ENCODE peak calls at places on chromosomes 13 and 19, in five cellular contexts. E, J, P, N and U are unnamed samples.
A peak's percentile ranks its signal among the peaks of the same experiment; 100 is the strongest.

GRCh38 chr19:50551713-50552187 is 16.5 kb downstream of the LRRC4B start:
- DNase-seq in P (peak; percentile 12), J (no peak), N (no peak), E (no peak), U (no peak)

GRCh38 chr19:37594982-37595382 is 306 bp downstream of the ZNF540 start:
- DNase-seq in E (no peak), N (no peak), J (peak; percentile 64), P (peak; percentile 65), U (no peak)

GRCh38 chr19:2385053-2385721 is 25.1 kb downstream of the TMPRSS9 start:
- DNase-seq in E (peak; percentile 26), N (peak; percentile 97), P (peak; percentile 58), J (peak; percentile 30), U (peak; percentile 63)

GRCh38 chr13:20426766-20427448 is 98.8 kb downstream of the CRYL1 start:
- DNase-seq in J (no peak), E (no peak), N (no peak), P (peak; percentile 30), U (peak; percentile 17)

GRCh38 chr13:101204270-101205011 is 211.9 kb downstream of the NALCN start:
- DNase-seq in E (no peak), P (no peak), J (no peak), N (no peak), U (peak; percentile 12)

GRCh38 chr13:72643339-72643989 is 84.0 kb downstream of the MZT1 start:
- DNase-seq in J (peak; percentile 19), P (peak; percentile 63), E (peak; percentile 51), N (peak; percentile 33), U (peak; percentile 64)

GRCh38 chr19:14830702-14831101 is 4.3 kb downstream of the OR7A5 start:
- DNase-seq in E (no peak), J (no peak), N (no peak), P (no peak), U (no peak)

GRCh38 chr13:99218969-99219368 is 18.3 kb downstream of the UBAC2 start:
- DNase-seq in E (no peak), N (no peak), P (no peak), J (no peak), U (no peak)

GRCh38 chr19:3061214-3062161 is 807 bp downstream of the TLE5 start:
- DNase-seq in P (peak; percentile 61), J (no peak), N (no peak), E (no peak), U (no peak)

GRCh38 chr13:99620806-99621205 is 119.5 kb downstream of the TM9SF2 start:
- DNase-seq in P (no peak), N (no peak), E (no peak), J (no peak), U (no peak)

GRCh38 chr13:59538512-59538911 is 625.2 kb downstream of the DIAPH3 start:
- DNase-seq in P (no peak), N (no peak), J (no peak), E (no peak), U (no peak)

GRCh38 chr19:12885749-12886706 is 973 bp downstream of the KLF1 start:
- DNase-seq in J (no peak), E (no peak), N (no peak), P (no peak), U (no peak)
- TF ChIP-seq CTCF in J (no peak), E (no peak), N (no peak), P (no peak), U (no peak)

GRCh38 chr19:531009-531752 is 379 bp upstream of the CDC34 start:
- DNase-seq in N (peak; percentile 54), J (peak; percentile 86), E (peak; percentile 84), P (peak; percentile 87), U (peak; percentile 74)
- TF ChIP-seq CTCF in N (no peak), J (no peak), E (peak; percentile 11), P (no peak), U (no peak)

GRCh38 chr19:18506545-18506944 is 15.3 kb downstream of the ELL start:
- DNase-seq in J (no peak), P (no peak), N (no peak), E (no peak), U (no peak)

GRCh38 chr19:18507021-18507726 is 14.7 kb downstream of the ELL start:
- DNase-seq in N (no peak), P (no peak), E (no peak), J (no peak), U (peak; percentile 56)

GRCh38 chr19:18506101-18506534 is 15.8 kb downstream of the ELL start:
- DNase-seq in P (no peak), J (no peak), E (no peak), N (no peak), U (no peak)

GRCh38 chr19:18508585-18508984 is 13.3 kb downstream of the ELL start:
- DNase-seq in J (no peak), N (no peak), P (no peak), E (no peak), U (no peak)

DNA sequence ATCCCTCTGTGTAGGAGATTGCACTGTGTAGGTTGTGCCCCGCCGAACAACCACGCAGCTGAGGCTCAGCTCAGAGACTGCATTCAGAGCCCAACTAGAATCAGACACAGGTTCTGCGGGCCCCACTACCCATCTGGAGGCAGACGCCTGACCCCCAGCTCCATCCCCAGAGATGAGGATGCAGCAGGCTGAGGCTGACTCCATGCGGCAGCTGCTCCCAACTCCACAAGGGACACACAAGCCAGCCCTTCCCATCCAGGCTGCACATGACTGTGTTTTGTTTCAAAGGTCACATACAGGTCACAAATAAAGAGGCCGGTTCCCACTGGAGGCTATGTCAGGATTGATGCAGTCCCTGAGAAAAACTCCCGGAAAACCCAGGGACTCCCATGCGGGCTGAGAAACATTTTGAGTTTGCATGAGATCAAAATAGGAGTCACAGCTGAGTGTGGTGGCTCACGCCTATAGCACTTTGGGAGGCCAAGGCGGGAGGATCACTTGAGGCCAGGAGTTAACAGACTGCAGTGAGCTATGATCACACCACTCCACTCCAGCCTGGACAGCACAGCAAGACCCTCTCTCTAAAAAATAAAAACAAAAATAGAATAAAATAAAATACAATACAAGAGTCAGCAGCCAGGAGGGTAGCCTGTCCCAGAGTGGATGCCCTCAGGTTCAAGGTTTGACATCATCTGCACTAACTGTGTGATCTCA is 14.0 kb downstream of the ELL start:
- DNase-seq in N (no peak), J (no peak), E (no peak), P (peak; percentile 46), U (peak; percentile 53)
- TF ChIP-seq CTCF in N (no peak), J (no peak), E (no peak), P (no peak), U (no peak)

GRCh38 chr19:17794412-17794730 is 567 bp upstream of the B3GNT3 start:
- DNase-seq in N (no peak), P (no peak), J (no peak), E (no peak), U (no peak)
- TF ChIP-seq CTCF in N (no peak), P (no peak), J (no peak), E (no peak), U (no peak)

DNA sequence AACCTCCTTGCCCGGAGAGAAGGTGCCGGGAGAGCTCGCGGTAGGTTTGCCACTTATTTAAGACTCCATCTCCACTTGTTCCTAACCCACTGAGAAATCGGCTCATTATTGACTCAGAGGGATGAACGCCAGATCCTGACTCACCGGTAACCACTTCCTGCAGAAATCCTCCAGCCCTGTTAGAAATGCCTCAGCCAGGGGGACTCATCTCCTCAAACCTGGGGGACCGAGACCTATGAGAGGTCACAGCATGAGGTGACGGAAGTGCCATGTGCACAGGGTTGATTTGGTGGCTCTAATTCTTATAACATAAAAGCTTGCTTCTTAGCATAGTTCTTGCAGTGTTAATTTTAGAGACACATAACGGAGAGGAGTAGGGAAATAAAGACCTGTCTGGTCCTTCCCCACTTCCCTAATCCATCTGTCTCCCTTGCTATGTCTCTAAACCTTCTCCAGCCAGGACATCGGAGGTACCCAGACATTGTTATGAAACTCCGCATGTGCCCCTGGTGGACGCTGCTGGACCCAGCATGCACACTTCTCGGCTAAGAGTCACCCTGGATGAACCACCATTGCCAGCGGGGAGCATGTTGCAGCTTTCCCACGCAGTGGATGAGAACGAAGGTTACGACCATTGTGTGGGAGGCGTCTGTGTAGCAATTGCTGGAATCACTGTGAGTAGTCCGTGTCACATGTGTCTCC is 158.9 kb downstream of the EFNB2 start:
- DNase-seq in P (peak; percentile 79), E (no peak), N (peak; percentile 86), J (no peak), U (peak; percentile 82)
- TF ChIP-seq CTCF in P (peak; percentile 21), E (no peak), N (peak; percentile 69), J (no peak), U (no peak)

GRCh38 chr19:30407310-30407709 is 35.1 kb downstream of the ZNF536 start:
- DNase-seq in E (no peak), N (no peak), P (no peak), J (no peak), U (no peak)

GRCh38 chr19:30402790-30403189 is 30.6 kb downstream of the ZNF536 start:
- DNase-seq in N (no peak), P (no peak), J (no peak), E (no peak), U (no peak)

GRCh38 chr19:30408734-30409301 is 36.6 kb downstream of the ZNF536 start:
- DNase-seq in P (no peak), E (no peak), J (no peak), N (no peak), U (no peak)

GRCh38 chr19:30403583-30403982 is 31.4 kb downstream of the ZNF536 start:
- DNase-seq in N (no peak), E (no peak), J (no peak), P (no peak), U (no peak)

DNA sequence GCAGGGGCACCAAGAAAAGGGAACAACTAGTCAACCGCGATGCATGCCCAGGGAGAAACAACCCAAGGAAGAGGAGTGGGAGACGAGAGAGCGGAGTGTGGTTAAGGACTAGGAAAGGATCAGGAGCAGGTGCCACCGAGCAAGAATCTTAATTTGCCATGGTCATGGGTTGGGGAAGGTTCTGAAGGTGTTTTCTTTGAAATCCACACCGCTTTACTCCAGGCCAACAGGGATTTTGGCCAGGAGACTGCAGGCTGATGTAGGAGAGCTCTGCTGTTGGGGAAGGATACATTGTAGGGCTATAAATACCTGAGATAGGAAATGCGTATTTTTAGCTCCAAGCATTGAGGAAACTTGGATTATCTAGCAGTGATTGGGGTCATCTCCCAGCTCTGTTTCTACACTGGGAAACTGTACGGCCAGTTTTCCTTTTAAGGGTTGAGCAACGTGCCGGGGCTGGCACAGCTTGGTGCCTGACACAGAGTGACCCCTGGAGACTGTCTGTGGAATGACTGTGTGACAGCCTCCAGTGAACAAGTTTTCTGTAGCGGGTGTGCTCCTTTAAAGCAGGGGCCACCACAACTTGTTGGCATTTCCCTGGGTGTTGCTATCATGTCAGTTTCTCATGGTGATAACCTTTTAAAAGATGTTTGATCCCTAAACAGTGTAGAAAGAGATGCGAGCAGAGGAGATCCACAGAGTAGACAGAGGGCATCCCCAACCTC is 34.2 kb downstream of the ZNF536 start:
- DNase-seq in P (no peak), E (peak; percentile 16), N (no peak), J (no peak), U (no peak)
- TF ChIP-seq CTCF in P (no peak), E (peak; percentile 58), N (peak; percentile 37), J (no peak), U (no peak)